ENCODE peak calls at places on chromosomes 16 and 17, in five cellular contexts. One of them, this sample, is unnamed.

GRCh38 chr17:76276461-76277299 is 11.5 kb downstream of the UBALD2 start:
- DNase-seq in activated CD4-positive, alpha-beta T cell treated with anti-CD3 and anti-CD28 coated beads, Interleukin-2, amount 50 U/mL, for 4 hours: no peak
- DNase-seq in Daoy: peak; percentile 44
- DNase-seq in mucosa of gallbladder: no peak
- DNase-seq in lower leg skin: no peak
- DNase-seq in this sample: no peak

GRCh38 chr17:50187741-50188520 is 13.5 kb downstream of the COL1A1 start:
- DNase-seq in activated CD4-positive, alpha-beta T cell treated with anti-CD3 and anti-CD28 coated beads, Interleukin-2, amount 50 U/mL, for 4 hours: no peak
- DNase-seq in Daoy: no peak
- DNase-seq in mucosa of gallbladder: no peak
- DNase-seq in lower leg skin: no peak
- DNase-seq in this sample: no peak

GRCh38 chr17:39094607-39095308 is 56.7 kb downstream of the PLXDC1 start:
- DNase-seq in activated CD4-positive, alpha-beta T cell treated with anti-CD3 and anti-CD28 coated beads, Interleukin-2, amount 50 U/mL, for 4 hours: no peak
- DNase-seq in mucosa of gallbladder: no peak
- DNase-seq in lower leg skin: no peak
- DNase-seq in Daoy: no peak
- DNase-seq in this sample: no peak

GRCh38 chr16:51880776-51881175 is 666.2 kb downstream of the TOX3 start:
- DNase-seq in mucosa of gallbladder: no peak
- DNase-seq in Daoy: no peak
- DNase-seq in activated CD4-positive, alpha-beta T cell treated with anti-CD3 and anti-CD28 coated beads, Interleukin-2, amount 50 U/mL, for 4 hours: no peak
- DNase-seq in lower leg skin: no peak
- DNase-seq in this sample: no peak

GRCh38 chr17:33934696-33935095 is 320.4 kb upstream of the CCL2 start:
- DNase-seq in Daoy: no peak
- DNase-seq in activated CD4-positive, alpha-beta T cell treated with anti-CD3 and anti-CD28 coated beads, Interleukin-2, amount 50 U/mL, for 4 hours: no peak
- DNase-seq in lower leg skin: no peak
- DNase-seq in mucosa of gallbladder: no peak
- DNase-seq in this sample: no peak

GRCh38 chr17:1001640-1002411 is 4.9 kb downstream of the TIMM22 start:
- DNase-seq in mucosa of gallbladder: no peak
- DNase-seq in lower leg skin: no peak
- DNase-seq in Daoy: peak; percentile 53
- DNase-seq in activated CD4-positive, alpha-beta T cell treated with anti-CD3 and anti-CD28 coated beads, Interleukin-2, amount 50 U/mL, for 4 hours: no peak
- DNase-seq in this sample: no peak

GRCh38 chr17:71163121-71163812 is 957.6 kb upstream of the SOX9 start:
- DNase-seq in mucosa of gallbladder: peak; percentile 74
- DNase-seq in activated CD4-positive, alpha-beta T cell treated with anti-CD3 and anti-CD28 coated beads, Interleukin-2, amount 50 U/mL, for 4 hours: no peak
- DNase-seq in lower leg skin: no peak
- DNase-seq in Daoy: peak; percentile 78
- DNase-seq in this sample: no peak

GRCh38 chr16:13913374-13914292 is 6.3 kb upstream of the ERCC4 start:
- DNase-seq in Daoy: no peak
- DNase-seq in activated CD4-positive, alpha-beta T cell treated with anti-CD3 and anti-CD28 coated beads, Interleukin-2, amount 50 U/mL, for 4 hours: no peak
- DNase-seq in lower leg skin: no peak
- DNase-seq in mucosa of gallbladder: no peak
- DNase-seq in this sample: no peak

GRCh38 chr16:13083687-13084086 is 182.3 kb downstream of the SHISA9 start:
- DNase-seq in lower leg skin: no peak
- DNase-seq in activated CD4-positive, alpha-beta T cell treated with anti-CD3 and anti-CD28 coated beads, Interleukin-2, amount 50 U/mL, for 4 hours: no peak
- DNase-seq in Daoy: no peak
- DNase-seq in mucosa of gallbladder: no peak
- DNase-seq in this sample: no peak

GRCh38 chr17:6303664-6304063 is 131.3 kb downstream of the AIPL1 start:
- DNase-seq in activated CD4-positive, alpha-beta T cell treated with anti-CD3 and anti-CD28 coated beads, Interleukin-2, amount 50 U/mL, for 4 hours: no peak
- DNase-seq in mucosa of gallbladder: peak; percentile 15
- DNase-seq in lower leg skin: no peak
- DNase-seq in Daoy: peak; percentile 59
- DNase-seq in this sample: peak; percentile 51

GRCh38 chr16:75027520-75028300 is 28.9 kb downstream of the ZNRF1 start:
- DNase-seq in mucosa of gallbladder: no peak
- DNase-seq in lower leg skin: no peak
- DNase-seq in activated CD4-positive, alpha-beta T cell treated with anti-CD3 and anti-CD28 coated beads, Interleukin-2, amount 50 U/mL, for 4 hours: no peak
- DNase-seq in Daoy: no peak
- DNase-seq in this sample: no peak

GRCh38 chr17:3928394-3928793 is 12.1 kb upstream of the P2RX1 start:
- DNase-seq in Daoy: no peak
- DNase-seq in activated CD4-positive, alpha-beta T cell treated with anti-CD3 and anti-CD28 coated beads, Interleukin-2, amount 50 U/mL, for 4 hours: no peak
- DNase-seq in mucosa of gallbladder: no peak
- DNase-seq in lower leg skin: no peak
- DNase-seq in this sample: no peak

GRCh38 chr17:17021194-17021863 is 20.9 kb upstream of the MPRIP start:
- DNase-seq in lower leg skin: no peak
- DNase-seq in activated CD4-positive, alpha-beta T cell treated with anti-CD3 and anti-CD28 coated beads, Interleukin-2, amount 50 U/mL, for 4 hours: no peak
- DNase-seq in mucosa of gallbladder: peak; percentile 64
- DNase-seq in Daoy: peak; percentile 87
- DNase-seq in this sample: peak; percentile 87

GRCh38 chr16:24253192-24253591 is 2.9 kb upstream of the CACNG3 start:
- DNase-seq in lower leg skin: no peak
- DNase-seq in Daoy: peak; percentile 37
- DNase-seq in activated CD4-positive, alpha-beta T cell treated with anti-CD3 and anti-CD28 coated beads, Interleukin-2, amount 50 U/mL, for 4 hours: peak; percentile 4
- DNase-seq in mucosa of gallbladder: peak; percentile 11
- DNase-seq in this sample: peak; percentile 83

GRCh38 chr17:42617956-42618431 is 8.5 kb downstream of the TUBG1 start:
- DNase-seq in mucosa of gallbladder: no peak
- DNase-seq in Daoy: no peak
- DNase-seq in lower leg skin: no peak
- DNase-seq in activated CD4-positive, alpha-beta T cell treated with anti-CD3 and anti-CD28 coated beads, Interleukin-2, amount 50 U/mL, for 4 hours: no peak
- DNase-seq in this sample: no peak

GRCh38 chr16:49500211-49500610 is 126.6 kb downstream of the C16orf78 start:
- DNase-seq in lower leg skin: no peak
- DNase-seq in activated CD4-positive, alpha-beta T cell treated with anti-CD3 and anti-CD28 coated beads, Interleukin-2, amount 50 U/mL, for 4 hours: no peak
- DNase-seq in Daoy: no peak
- DNase-seq in mucosa of gallbladder: no peak
- DNase-seq in this sample: no peak

GRCh38 chr17:50830994-50831393 is 4.4 kb upstream of the WFIKKN2 start:
- DNase-seq in lower leg skin: no peak
- DNase-seq in Daoy: no peak
- DNase-seq in activated CD4-positive, alpha-beta T cell treated with anti-CD3 and anti-CD28 coated beads, Interleukin-2, amount 50 U/mL, for 4 hours: no peak
- DNase-seq in mucosa of gallbladder: no peak
- DNase-seq in this sample: no peak

GRCh38 chr17:61795546-61795945 is 67.8 kb downstream of the BRIP1 start:
- DNase-seq in mucosa of gallbladder: no peak
- DNase-seq in lower leg skin: no peak
- DNase-seq in Daoy: no peak
- DNase-seq in activated CD4-positive, alpha-beta T cell treated with anti-CD3 and anti-CD28 coated beads, Interleukin-2, amount 50 U/mL, for 4 hours: no peak
- DNase-seq in this sample: no peak

This sample was measured in A673.